ENCODE peak calls at places on chromosome 1, in six cellular contexts. N is activated naive CD4-positive, alpha-beta T cell; U is kidney glomerular epithelial cell; R is NCI-H2227 treated with DMSO at 0.1 percent for 48 hours; O is nephron progenitor cell; G is fibroblast of pulmonary artery. M is an unnamed sample.

GRCh38 chr1:56424744-56425493 is 154.4 kb downstream of the PLPP3 start:
- DNase-seq in O (no peak), U (peak), R (no peak), G (peak), N (no peak), M (no peak)

GRCh38 chr1:220879509-220880366 is 495 bp downstream of the HLX start:
- DNase-seq in O (peak), U (peak), G (peak), R (no peak), N (no peak), M (peak)

GRCh38 chr1:198892065-198892464 is 253.2 kb downstream of the PTPRC start:
- DNase-seq in O (no peak), U (peak), G (peak), R (peak), N (no peak), M (no peak)

GRCh38 chr1:154840557-154841176 is 29.4 kb downstream of the KCNN3 start:
- DNase-seq in O (peak), U (peak), N (no peak), R (no peak), G (peak), M (no peak)

GRCh38 chr1:203627819-203628184 is 1.2 kb downstream of the ATP2B4 start:
- DNase-seq in N (peak), U (peak), R (no peak), O (peak), G (no peak), M (no peak)

GRCh38 chr1:182786223-182787001 is 3.2 kb upstream of the NPL start:
- DNase-seq in U (peak), R (peak), O (peak), N (peak), G (peak), M (no peak)

GRCh38 chr1:167926486-167926997 is 9.9 kb upstream of the DCAF6 start:
- DNase-seq in G (no peak), O (no peak), R (no peak), U (no peak), N (no peak), M (no peak)

GRCh38 chr1:11952455-11953109 is 18.1 kb downstream of the PLOD1 start:
- DNase-seq in U (no peak), R (no peak), N (no peak), G (no peak), O (no peak), M (no peak)

GRCh38 chr1:50976890-50977574 is 7.0 kb downstream of the CDKN2C start:
- DNase-seq in O (peak), N (no peak), U (no peak), G (peak), R (peak), M (no peak)